ENCODE peak calls at places on chromosomes 13 and 19, in six cellular contexts. G, K, M, T, P and B are unnamed samples.

GRCh38 chr19:45250832-45251451 is at the start of gene MARK4:
- DNase-seq in M (peak), P (peak), K (peak), T (peak), G (peak), B (peak)

GRCh38 chr13:106233336-106233735 is 302.1 kb downstream of the EFNB2 start:
- DNase-seq in K (no peak), P (no peak), T (no peak), M (no peak), G (no peak), B (no peak)

GRCh38 chr19:47104678-47105077 is 8.9 kb downstream of the ZC3H4 start:
- DNase-seq in T (no peak), K (no peak), M (no peak), G (no peak), P (no peak), B (peak)

GRCh38 chr13:95150555-95150954 is 150.7 kb downstream of the ABCC4 start:
- DNase-seq in T (no peak), M (no peak), K (no peak), P (no peak), G (no peak), B (no peak)

GRCh38 chr13:32811297-32811800 is 204.9 kb upstream of the KL start:
- DNase-seq in M (no peak), G (peak), K (peak), T (peak), P (no peak), B (no peak)

GRCh38 chr13:104641309-104641708 is 1575.1 kb upstream of the SLC10A2 start:
- DNase-seq in T (peak), G (peak), M (no peak), P (no peak), K (peak), B (no peak)

GRCh38 chr19:36916991-36917390 is 859 bp downstream of the ZNF568 start:
- DNase-seq in P (no peak), T (peak), K (peak), M (no peak), G (no peak), B (peak)

GRCh38 chr19:35582760-35583159 is 3.2 kb upstream of the PMIS2 start:
- DNase-seq in M (no peak), P (no peak), T (no peak), K (no peak), G (no peak), B (no peak)

GRCh38 chr19:14542721-14543328 is 13.4 kb downstream of the TECR start:
- DNase-seq in P (no peak), K (no peak), M (no peak), T (peak), G (no peak), B (no peak)

GRCh38 chr13:80083516-80084085 is 257.3 kb downstream of the SPRY2 start:
- DNase-seq in P (no peak), T (peak), G (peak), K (no peak), M (no peak), B (peak)

GRCh38 chr19:9597027-9597426 is 12.7 kb upstream of the ZNF121 start:
- DNase-seq in G (peak), M (no peak), K (peak), P (no peak), T (peak), B (no peak)

GRCh38 chr13:75326173-75327131 is 155.5 kb downstream of the TBC1D4 start:
- DNase-seq in T (peak), K (no peak), P (peak), M (no peak), G (peak), B (no peak)

GRCh38 chr19:40750035-40750284 is 317 bp downstream of the ACTMAP start:
- DNase-seq in T (no peak), M (no peak), K (no peak), P (no peak), G (no peak), B (no peak)

GRCh38 chr13:75512253-75512652 is 25.4 kb downstream of the COMMD6 start:
- DNase-seq in K (no peak), G (no peak), M (no peak), P (no peak), T (no peak), B (no peak)

GRCh38 chr19:1672038-1672768 is 19.8 kb upstream of the TCF3 start:
- DNase-seq in M (peak), K (peak), T (peak), G (peak), P (peak), B (peak)

GRCh38 chr13:46288570-46289259 is 77.0 kb downstream of the LRRC63 start:
- DNase-seq in P (no peak), T (peak), M (no peak), G (peak), K (peak), B (peak)

GRCh38 chr19:34452671-34453253 is 24.6 kb downstream of the UBA2 start:
- DNase-seq in P (no peak), G (no peak), M (no peak), K (no peak), T (no peak), B (no peak)